ENCODE peak calls at places on chromosomes 13 and 19, in seven cellular contexts. One of them, this sample, is unnamed.

GRCh38 chr13:37342205-37342604 is 236.7 kb upstream of the CSNK1A1L start:
- DNase-seq in memory B cell: no peak
- DNase-seq in fibroblast of lung: no peak
- DNase-seq in activated CD4-positive, alpha-beta memory T cell treated with anti-CD3 and anti-CD28 coated beads, Interleukin-2, amount 10 ng/mL, durations not matched to agents 7 days and 5 days: no peak
- DNase-seq in T-cell: no peak
- DNase-seq in astrocyte of the spinal cord: no peak
- DNase-seq in DMS 273 treated with DMSO at 0.1 percent for 48 hours: no peak
- DNase-seq in this sample: no peak

GRCh38 chr13:51879133-51879532 is 17.4 kb downstream of the CCDC70 start:
- DNase-seq in fibroblast of lung: no peak
- DNase-seq in astrocyte of the spinal cord: no peak
- DNase-seq in activated CD4-positive, alpha-beta memory T cell treated with anti-CD3 and anti-CD28 coated beads, Interleukin-2, amount 10 ng/mL, durations not matched to agents 7 days and 5 days: no peak
- DNase-seq in memory B cell: no peak
- DNase-seq in T-cell: no peak
- DNase-seq in DMS 273 treated with DMSO at 0.1 percent for 48 hours: no peak
- DNase-seq in this sample: no peak

GRCh38 chr13:52925221-52925620 is 76.8 kb upstream of the PCDH8 start:
- DNase-seq in astrocyte of the spinal cord: no peak
- DNase-seq in fibroblast of lung: no peak
- DNase-seq in DMS 273 treated with DMSO at 0.1 percent for 48 hours: no peak
- DNase-seq in memory B cell: no peak
- DNase-seq in activated CD4-positive, alpha-beta memory T cell treated with anti-CD3 and anti-CD28 coated beads, Interleukin-2, amount 10 ng/mL, durations not matched to agents 7 days and 5 days: no peak
- DNase-seq in T-cell: no peak
- DNase-seq in this sample: no peak

GRCh38 chr13:73370066-73370465 is 311.3 kb downstream of the KLF5 start:
- DNase-seq in DMS 273 treated with DMSO at 0.1 percent for 48 hours: no peak
- DNase-seq in activated CD4-positive, alpha-beta memory T cell treated with anti-CD3 and anti-CD28 coated beads, Interleukin-2, amount 10 ng/mL, durations not matched to agents 7 days and 5 days: no peak
- DNase-seq in T-cell: no peak
- DNase-seq in astrocyte of the spinal cord: no peak
- DNase-seq in fibroblast of lung: no peak
- DNase-seq in memory B cell: no peak
- DNase-seq in this sample: no peak

GRCh38 chr13:113860051-113860471 is 3.8 kb downstream of the GAS6 start:
- DNase-seq in memory B cell: no peak
- DNase-seq in T-cell: no peak
- DNase-seq in fibroblast of lung: no peak
- DNase-seq in activated CD4-positive, alpha-beta memory T cell treated with anti-CD3 and anti-CD28 coated beads, Interleukin-2, amount 10 ng/mL, durations not matched to agents 7 days and 5 days: no peak
- DNase-seq in astrocyte of the spinal cord: no peak
- DNase-seq in DMS 273 treated with DMSO at 0.1 percent for 48 hours: no peak
- DNase-seq in this sample: no peak

GRCh38 chr19:37920591-37921450 is 13.8 kb downstream of the SIPA1L3 start:
- DNase-seq in astrocyte of the spinal cord: no peak
- DNase-seq in T-cell: no peak
- DNase-seq in memory B cell: no peak
- DNase-seq in activated CD4-positive, alpha-beta memory T cell treated with anti-CD3 and anti-CD28 coated beads, Interleukin-2, amount 10 ng/mL, durations not matched to agents 7 days and 5 days: no peak
- DNase-seq in DMS 273 treated with DMSO at 0.1 percent for 48 hours: no peak
- DNase-seq in fibroblast of lung: no peak
- DNase-seq in this sample: no peak

GRCh38 chr13:28719656-28720055 is 886 bp upstream of the SLC46A3 start:
- DNase-seq in fibroblast of lung: peak; percentile 2
- DNase-seq in DMS 273 treated with DMSO at 0.1 percent for 48 hours: no peak
- DNase-seq in T-cell: no peak
- DNase-seq in activated CD4-positive, alpha-beta memory T cell treated with anti-CD3 and anti-CD28 coated beads, Interleukin-2, amount 10 ng/mL, durations not matched to agents 7 days and 5 days: no peak
- DNase-seq in memory B cell: no peak
- DNase-seq in astrocyte of the spinal cord: peak; percentile 68
- DNase-seq in this sample: no peak

GRCh38 chr13:44068737-44069136 is 189.0 kb downstream of the LACC1 start:
- DNase-seq in DMS 273 treated with DMSO at 0.1 percent for 48 hours: no peak
- DNase-seq in T-cell: no peak
- DNase-seq in memory B cell: no peak
- DNase-seq in fibroblast of lung: peak; percentile 71
- DNase-seq in astrocyte of the spinal cord: peak; percentile 85
- DNase-seq in activated CD4-positive, alpha-beta memory T cell treated with anti-CD3 and anti-CD28 coated beads, Interleukin-2, amount 10 ng/mL, durations not matched to agents 7 days and 5 days: no peak
- DNase-seq in this sample: no peak

GRCh38 chr13:109243311-109243951 is 543.0 kb downstream of the IRS2 start:
- DNase-seq in T-cell: no peak
- DNase-seq in astrocyte of the spinal cord: peak; percentile 94
- DNase-seq in DMS 273 treated with DMSO at 0.1 percent for 48 hours: no peak
- DNase-seq in activated CD4-positive, alpha-beta memory T cell treated with anti-CD3 and anti-CD28 coated beads, Interleukin-2, amount 10 ng/mL, durations not matched to agents 7 days and 5 days: no peak
- DNase-seq in fibroblast of lung: peak; percentile 83
- DNase-seq in memory B cell: no peak
- DNase-seq in this sample: no peak

GRCh38 chr19:38211779-38212178 is 12.2 kb downstream of the DPF1 start:
- DNase-seq in activated CD4-positive, alpha-beta memory T cell treated with anti-CD3 and anti-CD28 coated beads, Interleukin-2, amount 10 ng/mL, durations not matched to agents 7 days and 5 days: no peak
- DNase-seq in astrocyte of the spinal cord: no peak
- DNase-seq in T-cell: no peak
- DNase-seq in memory B cell: no peak
- DNase-seq in fibroblast of lung: no peak
- DNase-seq in DMS 273 treated with DMSO at 0.1 percent for 48 hours: no peak
- DNase-seq in this sample: no peak

GRCh38 chr19:41739361-41739760 is 16.0 kb upstream of the CEACAM6 start:
- DNase-seq in T-cell: no peak
- DNase-seq in fibroblast of lung: no peak
- DNase-seq in DMS 273 treated with DMSO at 0.1 percent for 48 hours: no peak
- DNase-seq in memory B cell: no peak
- DNase-seq in astrocyte of the spinal cord: no peak
- DNase-seq in activated CD4-positive, alpha-beta memory T cell treated with anti-CD3 and anti-CD28 coated beads, Interleukin-2, amount 10 ng/mL, durations not matched to agents 7 days and 5 days: no peak
- DNase-seq in this sample: no peak

GRCh38 chr13:107299717-107300116 is 731.8 kb upstream of the ARGLU1 start:
- DNase-seq in memory B cell: no peak
- DNase-seq in astrocyte of the spinal cord: no peak
- DNase-seq in activated CD4-positive, alpha-beta memory T cell treated with anti-CD3 and anti-CD28 coated beads, Interleukin-2, amount 10 ng/mL, durations not matched to agents 7 days and 5 days: no peak
- DNase-seq in DMS 273 treated with DMSO at 0.1 percent for 48 hours: no peak
- DNase-seq in fibroblast of lung: no peak
- DNase-seq in T-cell: no peak
- DNase-seq in this sample: no peak

GRCh38 chr13:58191754-58192153 is 560.2 kb downstream of the PCDH17 start:
- DNase-seq in fibroblast of lung: no peak
- DNase-seq in activated CD4-positive, alpha-beta memory T cell treated with anti-CD3 and anti-CD28 coated beads, Interleukin-2, amount 10 ng/mL, durations not matched to agents 7 days and 5 days: no peak
- DNase-seq in astrocyte of the spinal cord: no peak
- DNase-seq in memory B cell: no peak
- DNase-seq in T-cell: no peak
- DNase-seq in DMS 273 treated with DMSO at 0.1 percent for 48 hours: no peak
- DNase-seq in this sample: no peak

GRCh38 chr19:47637550-47637949 is 28.6 kb downstream of the BICRA start:
- DNase-seq in memory B cell: no peak
- DNase-seq in astrocyte of the spinal cord: no peak
- DNase-seq in DMS 273 treated with DMSO at 0.1 percent for 48 hours: no peak
- DNase-seq in activated CD4-positive, alpha-beta memory T cell treated with anti-CD3 and anti-CD28 coated beads, Interleukin-2, amount 10 ng/mL, durations not matched to agents 7 days and 5 days: no peak
- DNase-seq in fibroblast of lung: peak; percentile 46
- DNase-seq in T-cell: no peak
- DNase-seq in this sample: no peak

GRCh38 chr19:52453324-52454094 is at the start of gene ZNF578:
- DNase-seq in memory B cell: peak; percentile 14
- DNase-seq in T-cell: peak; percentile 55
- DNase-seq in fibroblast of lung: peak; percentile 91
- DNase-seq in DMS 273 treated with DMSO at 0.1 percent for 48 hours: peak; percentile 1
- DNase-seq in activated CD4-positive, alpha-beta memory T cell treated with anti-CD3 and anti-CD28 coated beads, Interleukin-2, amount 10 ng/mL, durations not matched to agents 7 days and 5 days: peak; percentile 76
- DNase-seq in astrocyte of the spinal cord: peak; percentile 89
- DNase-seq in this sample: peak; percentile 55

GRCh38 chr13:67273001-67273400 is 42.9 kb upstream of the PCDH9 start:
- DNase-seq in memory B cell: no peak
- DNase-seq in activated CD4-positive, alpha-beta memory T cell treated with anti-CD3 and anti-CD28 coated beads, Interleukin-2, amount 10 ng/mL, durations not matched to agents 7 days and 5 days: no peak
- DNase-seq in DMS 273 treated with DMSO at 0.1 percent for 48 hours: no peak
- DNase-seq in fibroblast of lung: peak; percentile 46
- DNase-seq in astrocyte of the spinal cord: no peak
- DNase-seq in T-cell: no peak
- DNase-seq in this sample: no peak

GRCh38 chr19:35462476-35462953 is 14.5 kb downstream of the FFAR2 start:
- DNase-seq in fibroblast of lung: no peak
- DNase-seq in DMS 273 treated with DMSO at 0.1 percent for 48 hours: no peak
- DNase-seq in activated CD4-positive, alpha-beta memory T cell treated with anti-CD3 and anti-CD28 coated beads, Interleukin-2, amount 10 ng/mL, durations not matched to agents 7 days and 5 days: peak; percentile 77
- DNase-seq in memory B cell: peak; percentile 62
- DNase-seq in astrocyte of the spinal cord: no peak
- DNase-seq in T-cell: peak; percentile 65
- DNase-seq in this sample: peak; percentile 51

GRCh38 chr19:56639217-56639616 is 3.7 kb upstream of the SMIM17 start:
- DNase-seq in activated CD4-positive, alpha-beta memory T cell treated with anti-CD3 and anti-CD28 coated beads, Interleukin-2, amount 10 ng/mL, durations not matched to agents 7 days and 5 days: no peak
- DNase-seq in astrocyte of the spinal cord: peak; percentile 8
- DNase-seq in DMS 273 treated with DMSO at 0.1 percent for 48 hours: no peak
- DNase-seq in fibroblast of lung: peak; percentile 6
- DNase-seq in memory B cell: no peak
- DNase-seq in T-cell: no peak
- DNase-seq in this sample: no peak

GRCh38 chr19:5113101-5113557 is 144.2 kb downstream of the KDM4B start:
- DNase-seq in DMS 273 treated with DMSO at 0.1 percent for 48 hours: no peak
- DNase-seq in memory B cell: no peak
- DNase-seq in activated CD4-positive, alpha-beta memory T cell treated with anti-CD3 and anti-CD28 coated beads, Interleukin-2, amount 10 ng/mL, durations not matched to agents 7 days and 5 days: no peak
- DNase-seq in astrocyte of the spinal cord: peak; percentile 78
- DNase-seq in T-cell: no peak
- DNase-seq in fibroblast of lung: peak; percentile 14
- DNase-seq in this sample: no peak

GRCh38 chr13:99331881-99332293 is 24.7 kb upstream of the GPR183 start:
- DNase-seq in memory B cell: no peak
- DNase-seq in fibroblast of lung: no peak
- DNase-seq in activated CD4-positive, alpha-beta memory T cell treated with anti-CD3 and anti-CD28 coated beads, Interleukin-2, amount 10 ng/mL, durations not matched to agents 7 days and 5 days: no peak
- DNase-seq in astrocyte of the spinal cord: peak; percentile 18
- DNase-seq in T-cell: no peak
- DNase-seq in DMS 273 treated with DMSO at 0.1 percent for 48 hours: no peak
- DNase-seq in this sample: no peak

GRCh38 chr19:9836021-9836420 is 903 bp downstream of the PIN1 start:
- DNase-seq in astrocyte of the spinal cord: peak; percentile 22
- DNase-seq in DMS 273 treated with DMSO at 0.1 percent for 48 hours: peak; percentile 33
- DNase-seq in memory B cell: no peak
- DNase-seq in fibroblast of lung: peak; percentile 39
- DNase-seq in T-cell: no peak
- DNase-seq in activated CD4-positive, alpha-beta memory T cell treated with anti-CD3 and anti-CD28 coated beads, Interleukin-2, amount 10 ng/mL, durations not matched to agents 7 days and 5 days: no peak
- DNase-seq in this sample: no peak

GRCh38 chr19:50190439-50190891 is 13.0 kb upstream of the MYH14 start:
- DNase-seq in astrocyte of the spinal cord: no peak
- DNase-seq in fibroblast of lung: no peak
- DNase-seq in T-cell: no peak
- DNase-seq in memory B cell: no peak
- DNase-seq in activated CD4-positive, alpha-beta memory T cell treated with anti-CD3 and anti-CD28 coated beads, Interleukin-2, amount 10 ng/mL, durations not matched to agents 7 days and 5 days: no peak
- DNase-seq in DMS 273 treated with DMSO at 0.1 percent for 48 hours: no peak
- DNase-seq in this sample: no peak

GRCh38 chr13:94057618-94058017 is 421.9 kb downstream of the DCT start:
- DNase-seq in activated CD4-positive, alpha-beta memory T cell treated with anti-CD3 and anti-CD28 coated beads, Interleukin-2, amount 10 ng/mL, durations not matched to agents 7 days and 5 days: no peak
- DNase-seq in astrocyte of the spinal cord: no peak
- DNase-seq in fibroblast of lung: no peak
- DNase-seq in DMS 273 treated with DMSO at 0.1 percent for 48 hours: no peak
- DNase-seq in T-cell: no peak
- DNase-seq in memory B cell: no peak
- DNase-seq in this sample: no peak